ENCODE peak calls at places on chromosomes 4 and X, in six cellular contexts. Q, X, A, S, K and T are unnamed samples.

GRCh38 chr4:117093581-117093980 is 8.2 kb upstream of the TRAM1L1 start:
- DNase-seq in A (no peak), X (no peak), Q (no peak), K (no peak), S (no peak), T (no peak)

GRCh38 chr4:145436793-145437192 is 44.9 kb upstream of the SMAD1 start:
- DNase-seq in A (no peak), X (no peak), S (no peak), Q (no peak), K (no peak), T (no peak)

GRCh38 chrX:133513116-133513515 is 97.8 kb upstream of the GPC4 start:
- DNase-seq in X (no peak), A (no peak), Q (no peak), S (no peak), K (no peak), T (no peak)

GRCh38 chr4:169135776-169136175 is 125.7 kb upstream of the CBR4 start:
- DNase-seq in Q (no peak), K (no peak), S (no peak), A (no peak), X (no peak), T (no peak)

GRCh38 chr4:4869380-4869723 is 9.9 kb downstream of the MSX1 start:
- DNase-seq in X (no peak), A (no peak), S (no peak), K (no peak), Q (no peak), T (no peak)

GRCh38 chrX:87583679-87584078 is 66.1 kb downstream of the KLHL4 start:
- DNase-seq in K (peak; percentile 33), A (no peak), X (peak; percentile 32), S (no peak), Q (no peak), T (no peak)

GRCh38 chr4:109801099-109801789 is 555 bp downstream of the CFI start:
- DNase-seq in K (no peak), Q (no peak), A (no peak), X (no peak), S (no peak), T (no peak)

GRCh38 chrX:103220511-103221406 is 5.9 kb downstream of the BEX4 start:
- DNase-seq in S (no peak), Q (no peak), K (no peak), X (no peak), A (no peak), T (no peak)

GRCh38 chrX:153487590-153488071 is 7.1 kb upstream of the BGN start:
- DNase-seq in K (no peak), A (no peak), S (no peak), Q (no peak), X (no peak), T (no peak)

GRCh38 chrX:67384403-67384802 is 159.4 kb upstream of the AR start:
- DNase-seq in K (no peak), X (no peak), A (no peak), S (no peak), Q (no peak), T (no peak)

GRCh38 chrX:97401154-97401553 is 517.4 kb downstream of the RPA4 start:
- DNase-seq in X (no peak), S (no peak), K (no peak), A (no peak), Q (no peak), T (no peak)

GRCh38 chr4:48779095-48779997 is 733 bp downstream of the FRYL start:
- DNase-seq in A (peak; percentile 23), Q (peak; percentile 23), S (peak; percentile 79), X (peak; percentile 71), K (peak; percentile 78), T (peak; percentile 48)

GRCh38 chrX:50971390-50971789 is 60.9 kb downstream of the BMP15 start:
- DNase-seq in K (no peak), Q (no peak), X (no peak), S (no peak), A (no peak), T (no peak)

GRCh38 chr4:129747756-129748155 is 651.8 kb downstream of the C4orf33 start:
- DNase-seq in X (no peak), A (no peak), S (no peak), Q (no peak), K (no peak), T (no peak)

GRCh38 chr4:82629238-82630000 is 67.6 kb upstream of the TMEM150C start:
- DNase-seq in X (no peak), Q (no peak), S (no peak), A (no peak), K (no peak), T (no peak)

GRCh38 chr4:45910511-45910910 is 213.3 kb downstream of the GABRG1 start:
- DNase-seq in S (no peak), Q (no peak), A (no peak), X (no peak), K (no peak), T (no peak)

GRCh38 chr4:145732416-145732815 is 52.5 kb downstream of the C4orf51 start:
- DNase-seq in A (no peak), Q (no peak), S (no peak), X (no peak), K (no peak), T (no peak)

GRCh38 chr4:177051473-177052060 is 258.1 kb upstream of the NEIL3 start:
- DNase-seq in K (peak; percentile 61), X (no peak), A (peak; percentile 3), S (no peak), Q (no peak), T (peak; percentile 5)

GRCh38 chr4:7964890-7965662 is 25.4 kb upstream of the AFAP1 start:
- DNase-seq in S (peak; percentile 83), Q (peak; percentile 23), A (no peak), X (no peak), K (peak; percentile 44), T (no peak)

GRCh38 chrX:34631826-34632225 is 25.3 kb downstream of the TMEM47 start:
- DNase-seq in S (no peak), X (no peak), A (no peak), Q (no peak), K (no peak), T (no peak)

GRCh38 chr4:75909331-75909844 is 7.1 kb upstream of the PPEF2 start:
- DNase-seq in S (no peak), K (peak; percentile 18), A (no peak), X (no peak), Q (no peak), T (no peak)

GRCh38 chr4:8422327-8422726 is 18.2 kb downstream of the ACOX3 start:
- DNase-seq in A (no peak), X (no peak), S (no peak), Q (no peak), K (no peak), T (no peak)

GRCh38 chr4:155900402-155900801 is 3.1 kb upstream of the TDO2 start:
- DNase-seq in K (no peak), A (no peak), X (no peak), Q (no peak), S (no peak), T (no peak)

GRCh38 chr4:169626328-169627282 is 6.2 kb downstream of the CLCN3 start:
- DNase-seq in X (no peak), S (no peak), A (no peak), Q (no peak), K (no peak), T (no peak)

GRCh38 chr4:76758290-76758882 is 139.6 kb downstream of the SOWAHB start:
- DNase-seq in A (peak; percentile 36), K (peak; percentile 25), Q (no peak), S (no peak), X (no peak), T (no peak)

GRCh38 chrX:55451990-55452824 is at the start of gene MAGEH1:
- DNase-seq in A (peak; percentile 46), S (peak; percentile 92), K (peak; percentile 86), Q (peak; percentile 65), X (peak; percentile 81), T (peak; percentile 39)

GRCh38 chrX:140815868-140816267 is 106.3 kb downstream of the LINC00632 start:
- DNase-seq in X (no peak), K (peak; percentile 0), Q (no peak), A (no peak), S (no peak), T (no peak)

GRCh38 chr4:89469512-89469911 is 161.9 kb upstream of the GPRIN3 start:
- DNase-seq in K (no peak), S (no peak), Q (no peak), X (no peak), A (no peak), T (no peak)

GRCh38 chr4:57187241-57187640 is 77.1 kb upstream of the IGFBP7 start:
- DNase-seq in X (no peak), S (no peak), Q (no peak), K (no peak), A (no peak), T (no peak)

GRCh38 chrX:63746278-63746677 is 38.7 kb downstream of the ARHGEF9 start:
- DNase-seq in X (no peak), K (peak; percentile 1), A (no peak), S (no peak), Q (no peak), T (no peak)

GRCh38 chrX:102720237-102721168 is at the start of gene GPRASP3:
- DNase-seq in X (peak; percentile 78), S (peak; percentile 90), Q (peak; percentile 64), A (peak; percentile 78), K (no peak), T (peak; percentile 37)

GRCh38 chrX:100939336-100939735 is 10.6 kb upstream of the XKRX start:
- DNase-seq in A (no peak), Q (no peak), X (no peak), S (no peak), K (no peak), T (no peak)

GRCh38 chr4:147780137-147780777 is 48.4 kb downstream of the ARHGAP10 start:
- DNase-seq in A (no peak), Q (no peak), K (peak; percentile 40), X (no peak), S (no peak), T (no peak)
- TF ChIP-seq POLR2A in A (no peak), Q (no peak), K (no peak), X (no peak), S (no peak), T (no peak)

DNA sequence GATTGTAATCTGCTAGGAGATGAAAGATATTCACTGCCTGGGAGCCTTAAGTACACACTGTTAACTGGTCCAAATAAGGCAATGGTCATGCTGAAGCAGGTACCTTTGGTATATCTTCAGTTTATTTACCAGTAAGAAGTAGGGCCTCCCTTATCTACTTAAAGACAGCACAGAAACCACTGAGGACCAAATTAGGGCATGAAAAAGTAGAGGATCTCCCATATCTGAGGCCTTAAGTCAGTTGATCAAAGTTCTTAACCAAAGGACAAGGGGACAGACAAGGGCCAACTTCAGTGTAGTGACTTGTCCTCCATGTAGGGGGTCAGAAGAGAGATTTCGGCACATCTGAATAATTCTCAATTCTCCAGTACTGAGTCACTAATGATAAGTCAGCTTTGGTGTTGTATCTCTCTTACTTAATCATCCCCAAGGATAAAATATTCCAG is 59.1 kb downstream of the AMELX start:
- DNase-seq in K (no peak), X (no peak), S (no peak), A (no peak), Q (no peak), T (no peak)
- TF ChIP-seq POLR2A in K (no peak), X (no peak), S (no peak), A (no peak), Q (no peak), T (no peak)

GRCh38 chrX:11423362-11423818 is 130.2 kb downstream of the AMELX start:
- DNase-seq in S (no peak), X (peak; percentile 29), K (peak; percentile 61), A (no peak), Q (no peak), T (no peak)
- TF ChIP-seq POLR2A in S (no peak), X (no peak), K (no peak), A (no peak), Q (no peak), T (no peak)

GRCh38 chrX:132470830-132471229 is 18.0 kb downstream of the MBNL3 start:
- DNase-seq in A (no peak), Q (no peak), K (no peak), S (no peak), X (no peak), T (no peak)
- TF ChIP-seq POLR2A in A (no peak), Q (no peak), K (no peak), S (no peak), X (no peak), T (no peak)